ENCODE peak calls at places on chromosomes 6 and 20, in eight cellular contexts. H is HEK293T; N is renal cortical epithelial cell; Q is stimulated activated CD8-positive, alpha-beta memory T cell treated with anti-CD3 and anti-CD28 coated beads, Interleukin-2, amount 100 ng/mL, for 48 hours; F is NCI-H1930; D is LoVo; X is H7; E is tibial artery. Y is an unnamed sample.

GRCh38 chr20:5509803-5510202 is 193.0 kb upstream of the PROKR2 start:
- DNase-seq in Q (no peak), E (no peak), D (no peak), X (no peak), H (no peak), F (no peak), N (no peak), Y (no peak)

GRCh38 chr6:108781419-108782110 is 66.7 kb upstream of the ARMC2 start:
- DNase-seq in H (no peak), Q (no peak), E (peak; percentile 37), D (no peak), F (no peak), X (peak; percentile 53), N (no peak), Y (no peak)

GRCh38 chr6:170347091-170347490 is 40.5 kb downstream of the FAM120B start:
- DNase-seq in D (no peak), E (no peak), X (no peak), H (no peak), F (no peak), N (peak; percentile 40), Q (no peak), Y (no peak)

GRCh38 chr6:72553531-72554202 is 68.2 kb upstream of the KCNQ5 start:
- DNase-seq in E (no peak), X (no peak), Q (no peak), D (no peak), F (peak; percentile 22), N (peak; percentile 36), H (no peak), Y (no peak)

GRCh38 chr6:31086788-31087440 is 25.5 kb downstream of the C6orf15 start:
- DNase-seq in X (no peak), Q (no peak), H (no peak), D (peak; percentile 16), N (peak; percentile 60), F (no peak), E (no peak), Y (no peak)

GRCh38 chr20:19254086-19254821 is 41.8 kb downstream of the SLC24A3 start:
- DNase-seq in F (no peak), Q (no peak), E (no peak), X (no peak), D (no peak), N (no peak), H (no peak), Y (no peak)

GRCh38 chr20:31764641-31765305 is 25.7 kb downstream of the TPX2 start:
- DNase-seq in N (no peak), X (no peak), Q (no peak), F (no peak), H (no peak), D (no peak), E (no peak), Y (no peak)

GRCh38 chr6:167932468-167933276 is 64.8 kb upstream of the KIF25 start:
- DNase-seq in N (peak; percentile 99), Q (no peak), H (no peak), D (peak; percentile 33), F (no peak), X (no peak), E (no peak), Y (no peak)

GRCh38 chr6:87539554-87539953 is 50.2 kb downstream of the RARS2 start:
- DNase-seq in E (no peak), D (no peak), Q (no peak), F (no peak), N (no peak), H (no peak), X (no peak), Y (no peak)

GRCh38 chr6:75458895-75459294 is 34.7 kb downstream of the FILIP1 start:
- DNase-seq in D (no peak), N (no peak), H (no peak), X (no peak), Q (no peak), F (no peak), E (peak; percentile 38), Y (no peak)

GRCh38 chr20:37988555-37988954 is 44.7 kb downstream of the TTI1 start:
- DNase-seq in N (no peak), X (no peak), Q (no peak), E (no peak), H (no peak), D (no peak), F (no peak), Y (no peak)

GRCh38 chr6:35728663-35729348 is 8.0 kb upstream of the ARMC12 start:
- DNase-seq in F (no peak), Q (no peak), E (peak; percentile 54), X (peak; percentile 63), D (no peak), N (no peak), H (no peak), Y (no peak)

Y was measured in nucleus accumbens.